ENCODE peak calls at places on chromosomes 12 and 14, in five cellular contexts. L is endothelial cell of umbilical vein, W is hepatocyte, F is A673, G is colonic mucosa. U is an unnamed sample.
A peak's percentile ranks its signal among the peaks of the same experiment; 100 is the strongest.

GRCh38 chr14:23602181-23603095 is 23.8 kb upstream of the JPH4 start:
- DNase-seq in L (no peak), W (no peak), F (no peak), G (no peak), U (no peak)

GRCh38 chr14:37340353-37340752 is 142.6 kb downstream of the MIPOL1 start:
- DNase-seq in L (no peak), W (no peak), F (peak; percentile 1), G (no peak), U (no peak)

GRCh38 chr12:19915392-19916192 is 452.7 kb upstream of the PDE3A start:
- DNase-seq in L (peak; percentile 85), W (peak; percentile 43), F (peak; percentile 31), G (no peak), U (no peak)

GRCh38 chr12:118237908-118238307 is 102.0 kb downstream of the PEBP1 start:
- DNase-seq in L (no peak), W (peak; percentile 7), F (no peak), G (no peak), U (no peak)

GRCh38 chr14:61528591-61529021 is 166.7 kb upstream of the HIF1A start:
- DNase-seq in L (no peak), W (no peak), F (no peak), G (no peak), U (no peak)

GRCh38 chr14:77151245-77151644 is 9.7 kb upstream of the ZDHHC22 start:
- DNase-seq in L (peak; percentile 34), W (peak; percentile 32), F (peak; percentile 57), G (no peak), U (no peak)

GRCh38 chr12:2192231-2192630 is 139.4 kb downstream of the CACNA1C start:
- DNase-seq in L (no peak), W (no peak), F (no peak), G (no peak), U (no peak)

GRCh38 chr14:36161781-36162180 is 14.7 kb downstream of the PTCSC3 start:
- DNase-seq in L (no peak), W (peak; percentile 17), F (no peak), G (peak; percentile 19), U (no peak)

GRCh38 chr12:130044991-130045621 is 117.2 kb upstream of the FZD10 start:
- DNase-seq in L (no peak), W (peak; percentile 64), F (no peak), G (no peak), U (no peak)

GRCh38 chr12:110338754-110339153 is 57.7 kb downstream of the ATP2A2 start:
- DNase-seq in L (peak; percentile 17), W (no peak), F (peak; percentile 65), G (no peak), U (no peak)

GRCh38 chr14:74038015-74038859 is 19.1 kb downstream of the BBOF1 start:
- DNase-seq in L (peak; percentile 76), W (peak; percentile 50), F (peak; percentile 79), G (no peak), U (no peak)

GRCh38 chr14:63677891-63678379 is 36.3 kb upstream of the WDR89 start:
- DNase-seq in L (peak; percentile 94), W (peak; percentile 59), F (peak; percentile 43), G (no peak), U (no peak)

GRCh38 chr12:112004041-112004440 is 8.9 kb downstream of the TMEM116 start:
- DNase-seq in L (no peak), W (no peak), F (no peak), G (no peak), U (no peak)

GRCh38 chr12:71438670-71439361 is 782 bp upstream of the LGR5 start:
- DNase-seq in L (peak; percentile 21), W (peak; percentile 23), F (peak; percentile 19), G (no peak), U (no peak)

GRCh38 chr12:76883151-76883550 is 4.3 kb upstream of the CSRP2 start:
- DNase-seq in L (no peak), W (no peak), F (no peak), G (no peak), U (no peak)

GRCh38 chr12:44000309-44000952 is 164.6 kb downstream of the TMEM117 start:
- DNase-seq in L (peak; percentile 43), W (peak; percentile 66), F (peak; percentile 87), G (peak; percentile 30), U (peak; percentile 76)

GRCh38 chr12:76784600-76785051 is 20.7 kb downstream of the ZDHHC17 start:
- DNase-seq in L (no peak), W (no peak), F (no peak), G (no peak), U (no peak)

GRCh38 chr12:132955094-132955932 is 793 bp downstream of the ZNF605 start:
- DNase-seq in L (peak; percentile 60), W (peak; percentile 67), F (peak; percentile 46), G (peak; percentile 28), U (no peak)

GRCh38 chr12:132952371-132953162 is 3.5 kb downstream of the ZNF605 start:
- DNase-seq in L (no peak), W (no peak), F (no peak), G (no peak), U (no peak)

GRCh38 chr12:132953163-132953425 is 3.0 kb downstream of the ZNF605 start:
- DNase-seq in L (no peak), W (no peak), F (no peak), G (no peak), U (no peak)

GRCh38 chr12:132954471-132955048 is 1.5 kb downstream of the ZNF605 start:
- DNase-seq in L (peak; percentile 10), W (no peak), F (peak; percentile 11), G (no peak), U (no peak)

GRCh38 chr12:132953771-132954170 is 2.3 kb downstream of the ZNF605 start:
- DNase-seq in L (no peak), W (no peak), F (no peak), G (no peak), U (no peak)
- H3K9me3 ChIP-seq in L (peaks cover 3% of the 10 kb centered on the region), W (peaks cover 22% of the 10 kb centered on the region), F (peaks cover 39% of the 10 kb centered on the region), G (peaks cover 6% of the 10 kb centered on the region), U (peaks cover 17% of the 10 kb centered on the region)

GRCh38 chr12:57088442-57089258 is at the start of gene NAB2:
- DNase-seq in L (peak; percentile 89), W (peak; percentile 99), F (peak; percentile 98), G (peak; percentile 93), U (no peak)

GRCh38 chr12:57089259-57090245 is 638 bp downstream of the NAB2 start:
- DNase-seq in L (peak; percentile 72), W (peak; percentile 83), F (peak; percentile 77), G (peak; percentile 72), U (no peak)

GRCh38 chr12:57091633-57092528 is 3.0 kb downstream of the NAB2 start:
- DNase-seq in L (no peak), W (no peak), F (no peak), G (no peak), U (no peak)

GRCh38 chr12:57090924-57091632 is 2.2 kb downstream of the NAB2 start:
- DNase-seq in L (no peak), W (no peak), F (peak; percentile 58), G (no peak), U (no peak)

GRCh38 chr12:57090456-57090855 is 1.5 kb downstream of the NAB2 start:
- DNase-seq in L (no peak), W (no peak), F (no peak), G (no peak), U (no peak)
- H3K4me3 ChIP-seq in L (peak overlapping the region; percentile 86), W (peak overlapping the region; percentile 90), F (peak overlapping the region; percentile 93), G (peak overlapping the region; percentile 78), U (no peak overlapping the region)

GRCh38 chr12:55771736-55772135 is 28.8 kb downstream of the GDF11 start:
- DNase-seq in L (no peak), W (no peak), F (no peak), G (no peak), U (no peak)
- H3K36me3 ChIP-seq in L (peaks cover 5% of the 10 kb centered on the region), W (no peaks in the 10 kb centered on the region), F (peaks cover 48% of the 10 kb centered on the region), G (no peaks in the 10 kb centered on the region), U (no peaks in the 10 kb centered on the region)

GRCh38 chr12:81998761-81999378 is 239.7 kb upstream of the PPFIA2 start:
- DNase-seq in L (no peak), W (no peak), F (peak; percentile 11), G (no peak), U (no peak)
- H3K9me3 ChIP-seq in L (no peaks in the 10 kb centered on the region), W (no peaks in the 10 kb centered on the region), F (no peaks in the 10 kb centered on the region), G (no peaks in the 10 kb centered on the region), U (no peaks in the 10 kb centered on the region)

GRCh38 chr12:80936353-80936641 is 1.4 kb downstream of the LIN7A start:
- DNase-seq in L (no peak), W (peak; percentile 57), F (peak; percentile 51), G (no peak), U (no peak)
- H3K4me3 ChIP-seq in L (peak overlapping the region; percentile 68), W (peak overlapping the region; percentile 61), F (peak overlapping the region; percentile 71), G (peak overlapping the region; percentile 47), U (peak overlapping the region; percentile 95)

DNA sequence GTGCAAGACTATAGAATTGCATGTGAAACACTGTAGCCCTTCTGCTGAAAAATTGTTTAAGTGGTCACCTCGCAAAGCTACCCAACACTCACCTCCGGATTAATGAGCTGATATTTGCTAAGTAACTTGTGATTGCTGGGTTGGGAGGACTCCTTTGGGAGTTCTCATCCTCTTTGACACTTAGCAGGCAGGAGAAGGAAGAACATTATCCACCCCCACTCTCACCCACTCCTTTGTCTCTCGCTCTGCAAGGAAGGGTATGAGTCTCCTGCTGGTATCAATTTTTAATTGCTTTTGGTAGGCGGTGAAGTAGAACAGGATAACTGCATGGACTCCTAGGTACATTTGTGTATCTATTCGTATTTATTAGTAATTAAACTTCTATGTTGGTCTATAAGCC is 6.9 kb upstream of the ABHD12B start:
- DNase-seq in L (no peak), W (no peak), F (peak; percentile 10), G (no peak), U (no peak)
- H3K36me3 ChIP-seq in L (no peaks in the 10 kb centered on the region), W (no peaks in the 10 kb centered on the region), F (no peaks in the 10 kb centered on the region), G (no peaks in the 10 kb centered on the region), U (no peaks in the 10 kb centered on the region)

GRCh38 chr14:84001023-84001422 is 1528.9 kb upstream of the FLRT2 start:
- DNase-seq in L (no peak), W (no peak), F (no peak), G (no peak), U (no peak)
- H3K9me3 ChIP-seq in L (no peaks in the 10 kb centered on the region), W (no peaks in the 10 kb centered on the region), F (no peaks in the 10 kb centered on the region), G (no peaks in the 10 kb centered on the region), U (no peaks in the 10 kb centered on the region)

DNA sequence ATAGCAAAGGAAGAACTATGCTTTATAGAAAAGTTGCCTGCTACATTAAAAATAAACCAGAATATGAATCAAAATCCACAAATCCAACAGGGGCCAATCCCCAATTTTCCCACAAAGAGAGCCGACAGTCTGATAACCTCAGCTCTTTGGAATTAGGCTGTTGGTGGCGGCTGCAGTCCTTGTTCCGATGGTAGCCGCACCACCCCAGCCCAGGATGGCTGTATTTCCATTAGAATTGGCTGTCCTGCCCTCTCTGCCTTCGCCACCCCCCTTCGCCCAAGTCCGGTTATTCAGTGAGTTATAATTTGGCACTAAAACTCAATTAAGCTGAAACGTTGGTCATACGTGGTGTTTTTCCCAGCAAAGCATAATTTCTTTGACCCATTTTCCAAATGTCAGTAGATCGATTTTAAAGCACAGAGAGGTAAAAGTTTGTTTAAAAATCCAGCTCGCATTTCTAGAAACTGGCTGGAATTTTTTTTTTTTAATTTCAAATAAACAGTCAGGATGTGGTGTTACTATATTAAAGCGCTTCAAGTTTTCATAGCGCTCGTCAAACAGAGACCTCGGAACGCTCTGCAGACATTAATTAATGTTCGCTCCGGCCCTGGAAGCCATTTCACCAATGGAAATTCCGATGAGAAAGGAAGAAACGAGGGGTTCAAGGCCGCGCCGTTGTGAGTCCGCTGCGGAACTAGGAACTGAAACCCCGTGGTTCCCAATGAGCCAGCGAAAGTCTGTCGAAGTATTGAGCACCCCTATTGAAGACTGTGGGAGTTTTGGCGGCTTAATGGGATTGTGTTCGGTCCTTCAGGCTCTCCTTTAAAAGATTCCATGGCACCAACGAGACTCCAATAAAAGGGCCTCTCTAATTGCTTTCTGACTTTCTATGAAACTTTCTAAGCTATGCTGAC is 104.8 kb upstream of the DIO3 start:
- DNase-seq in L (no peak), W (no peak), F (no peak), G (no peak), U (no peak)
- H3K4me3 ChIP-seq in L (no peak overlapping the region), W (no peak overlapping the region), F (no peak overlapping the region), G (no peak overlapping the region), U (no peak overlapping the region)

GRCh38 chr12:46188170-46188569 is 80.7 kb downstream of the SLC38A1 start:
- DNase-seq in L (no peak), W (no peak), F (no peak), G (no peak), U (no peak)
- H3K36me3 ChIP-seq in L (no peaks in the 10 kb centered on the region), W (no peaks in the 10 kb centered on the region), F (peaks cover 5% of the 10 kb centered on the region), G (no peaks in the 10 kb centered on the region), U (no peaks in the 10 kb centered on the region)

U was measured in iPS DF 6.9.